ENCODE peak calls at places on chromosomes 12 and 14, in six cellular contexts. W is H9, Y is IMR-90, A is trophoblast cell, H is H1, P is mesenchymal stem cell. L is an unnamed sample.

GRCh38 chr14:82146846-82147245 is 613.2 kb upstream of the SEL1L start:
- DNase-seq in W (no peak), H (no peak), A (no peak), Y (no peak), P (no peak), L (no peak)

GRCh38 chr14:35279369-35279768 is 12.8 kb upstream of the PSMA6 start:
- DNase-seq in P (no peak), A (no peak), W (no peak), Y (no peak), H (no peak), L (no peak)

GRCh38 chr12:79690156-79690605 is 583 bp downstream of the PAWR start:
- DNase-seq in A (peak), P (peak), W (no peak), Y (peak), H (peak), L (peak)

GRCh38 chr12:115438314-115438713 is 754.3 kb upstream of the TBX3 start:
- DNase-seq in W (no peak), H (no peak), A (no peak), Y (no peak), P (no peak), L (no peak)

GRCh38 chr14:85534435-85534834 is 4.5 kb downstream of the FLRT2 start:
- DNase-seq in Y (peak), A (no peak), H (no peak), P (peak), W (peak), L (peak)

GRCh38 chr14:56217380-56218045 is 99.3 kb downstream of the PELI2 start:
- DNase-seq in Y (no peak), P (peak), H (no peak), A (no peak), W (no peak), L (no peak)

GRCh38 chr14:102140027-102140749 is 491 bp downstream of the WDR20 start:
- DNase-seq in H (peak), Y (no peak), W (peak), A (peak), P (peak), L (peak)

GRCh38 chr14:69183735-69184134 is 7.6 kb upstream of the EXD2 start:
- DNase-seq in W (peak), P (peak), Y (peak), A (no peak), H (peak), L (no peak)

GRCh38 chr12:52224154-52224553 is 8.9 kb upstream of the KRT7 start:
- DNase-seq in P (no peak), W (no peak), Y (peak), A (no peak), H (no peak), L (no peak)

GRCh38 chr12:52223411-52224039 is 9.5 kb upstream of the KRT7 start:
- DNase-seq in Y (peak), W (no peak), H (no peak), P (no peak), A (no peak), L (no peak)

GRCh38 chr12:52227767-52228166 is 5.3 kb upstream of the KRT7 start:
- DNase-seq in Y (no peak), A (no peak), H (no peak), W (no peak), P (no peak), L (no peak)

GRCh38 chr12:52226446-52226845 is 6.6 kb upstream of the KRT7 start:
- DNase-seq in A (no peak), P (no peak), H (no peak), W (no peak), Y (no peak), L (no peak)

DNA sequence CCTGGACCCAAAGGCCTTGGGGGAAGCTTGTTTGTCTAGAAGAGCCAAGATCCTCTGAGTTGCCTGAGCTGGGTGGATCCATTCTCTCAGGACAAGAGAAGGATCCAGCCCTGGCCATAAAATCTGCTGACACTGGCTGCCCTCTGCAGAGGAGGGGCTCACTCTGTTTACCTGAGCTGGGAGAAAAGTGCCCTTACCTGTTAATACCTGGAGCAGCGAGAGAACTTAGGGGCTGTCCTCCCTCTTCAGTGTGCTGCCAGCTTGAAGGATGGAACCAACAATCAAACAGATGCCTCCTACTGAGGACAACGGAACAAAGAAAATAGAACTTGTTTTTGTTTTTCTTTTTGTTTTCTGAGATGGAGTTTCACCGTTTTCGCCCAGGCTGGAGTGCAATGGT is 7.3 kb upstream of the KRT7 start:
- DNase-seq in W (no peak), P (no peak), H (no peak), A (no peak), Y (no peak), L (no peak)
- H4K91ac ChIP-seq in W (no peak), P (no peak), H (no peak), A (peak), Y (no peak), L (no peak)

GRCh38 chr12:6181583-6182278 is 18.5 kb upstream of the CD9 start:
- DNase-seq in H (no peak), A (no peak), W (peak), Y (no peak), P (peak), L (no peak)
- H4K91ac ChIP-seq in H (no peak), A (peak), W (no peak), Y (peak), P (peak), L (no peak)

DNA sequence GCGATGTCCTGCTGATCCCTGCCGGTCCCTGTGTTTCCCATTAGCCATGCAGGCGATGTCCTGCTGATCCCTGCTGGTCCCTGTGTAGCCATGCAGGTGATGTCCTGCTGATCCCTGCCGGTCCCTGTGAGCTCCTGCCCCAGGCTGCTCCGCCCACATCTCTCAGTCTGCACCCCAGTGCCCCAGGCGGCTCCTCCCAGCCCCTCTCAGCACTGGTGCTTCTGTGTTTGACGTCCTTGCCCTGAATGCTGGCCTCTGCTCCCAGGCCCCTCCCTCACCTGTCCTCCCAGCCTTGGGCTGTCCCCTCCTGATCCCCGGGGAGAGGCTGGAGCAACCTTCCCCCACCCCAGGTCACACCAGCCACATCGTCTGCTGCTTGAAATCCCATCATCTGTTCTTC is 41.4 kb upstream of the TEX22 start:
- DNase-seq in A (no peak), Y (no peak), H (no peak), P (no peak), W (no peak), L (no peak)
- H4K91ac ChIP-seq in A (no peak), Y (no peak), H (no peak), P (no peak), W (no peak), L (no peak)

GRCh38 chr12:18355429-18355828 is 94.1 kb downstream of the PIK3C2G start:
- DNase-seq in Y (no peak), P (no peak), H (no peak), A (no peak), W (no peak), L (no peak)
- H4K91ac ChIP-seq in Y (no peak), P (peak), H (no peak), A (no peak), W (no peak), L (no peak)

DNA sequence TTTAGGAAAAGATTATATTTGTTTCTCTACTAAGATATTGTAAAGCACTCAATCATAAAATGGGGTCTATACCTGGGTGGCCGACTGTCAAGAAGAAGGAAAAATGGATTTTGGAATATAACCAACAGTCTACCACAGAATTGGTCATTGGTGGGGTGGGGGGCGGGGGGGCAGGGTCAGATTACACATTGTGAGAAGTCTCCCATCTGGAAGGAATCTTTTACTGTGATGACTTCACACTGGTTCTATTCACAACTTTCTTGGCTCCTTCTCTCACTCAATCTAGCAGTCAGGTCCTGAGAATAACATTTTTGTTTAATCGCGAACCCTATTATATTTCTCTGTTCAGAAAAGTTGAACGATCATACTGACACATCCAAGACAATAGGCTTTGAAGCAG is 8.7 kb upstream of the CLEC4E start:
- DNase-seq in H (no peak), Y (no peak), P (no peak), W (no peak), A (no peak), L (no peak)
- H4K91ac ChIP-seq in H (no peak), Y (no peak), P (no peak), W (no peak), A (no peak), L (no peak)

GRCh38 chr12:10354071-10354470 is 35.8 kb downstream of the KLRK1 start:
- DNase-seq in W (no peak), Y (no peak), H (no peak), A (no peak), P (no peak), L (no peak)
- H4K91ac ChIP-seq in W (no peak), Y (no peak), H (no peak), A (no peak), P (no peak), L (no peak)

GRCh38 chr14:93957751-93958566 is 18.4 kb downstream of the ASB2 start:
- DNase-seq in P (no peak), W (no peak), Y (no peak), A (no peak), H (no peak), L (no peak)

GRCh38 chr14:93960108-93960475 is 16.3 kb downstream of the ASB2 start:
- DNase-seq in A (no peak), Y (peak), H (no peak), P (no peak), W (no peak), L (no peak)

GRCh38 chr14:93957333-93957710 is 19.0 kb downstream of the ASB2 start:
- DNase-seq in H (no peak), Y (no peak), P (no peak), W (no peak), A (no peak), L (no peak)

GRCh38 chr14:93959239-93960107 is 16.9 kb downstream of the ASB2 start:
- DNase-seq in H (no peak), A (peak), Y (peak), W (peak), P (peak), L (no peak)

DNA sequence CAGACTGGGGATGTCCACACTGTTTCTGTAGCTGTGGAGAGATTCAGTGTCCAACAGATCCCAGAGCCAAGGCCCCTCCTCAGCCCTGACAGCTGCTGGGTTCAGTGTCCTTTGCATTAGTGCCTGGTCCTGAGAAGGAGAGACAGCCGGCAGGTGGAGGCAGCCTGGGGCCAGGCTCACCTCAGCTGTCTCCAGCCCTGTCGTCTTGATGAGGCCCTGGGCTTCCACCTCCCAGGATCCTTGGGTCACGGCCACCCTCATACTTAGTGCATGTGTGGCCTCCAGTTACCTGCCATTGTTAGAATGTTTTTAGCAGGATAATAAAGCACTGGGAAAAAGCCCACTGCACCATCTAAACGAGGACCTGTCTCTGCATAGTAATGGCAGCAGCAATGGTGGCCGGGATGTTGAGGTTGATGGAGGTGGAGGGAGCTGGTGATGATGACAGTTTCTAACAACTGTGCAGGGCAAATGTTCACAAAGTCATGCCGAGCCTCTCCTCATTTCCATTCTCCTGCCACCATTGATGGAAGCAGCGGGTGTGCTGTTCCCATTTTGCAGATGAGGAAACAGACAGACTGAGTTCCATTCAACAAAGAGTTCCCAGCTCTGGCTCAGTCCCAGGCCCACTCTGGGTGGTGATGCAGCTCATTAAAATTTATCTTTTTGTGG is 17.7 kb downstream of the ASB2 start:
- DNase-seq in Y (no peak), A (no peak), P (no peak), H (no peak), W (no peak), L (no peak)
- H4K91ac ChIP-seq in Y (peak), A (no peak), P (no peak), H (peak), W (no peak), L (no peak)

GRCh38 chr12:54158581-54158980 is 30.2 kb downstream of the SMUG1 start:
- DNase-seq in P (no peak), Y (no peak), A (no peak), H (no peak), W (no peak), L (no peak)

GRCh38 chr12:54153586-54153985 is 35.2 kb downstream of the SMUG1 start:
- DNase-seq in P (no peak), H (no peak), Y (no peak), W (no peak), A (no peak), L (no peak)

GRCh38 chr12:54159140-54159539 is 29.6 kb downstream of the SMUG1 start:
- DNase-seq in W (peak), Y (no peak), H (peak), A (peak), P (no peak), L (no peak)

GRCh38 chr12:54156578-54156977 is 32.2 kb downstream of the SMUG1 start:
- DNase-seq in P (no peak), Y (no peak), W (no peak), A (no peak), H (no peak), L (no peak)

DNA sequence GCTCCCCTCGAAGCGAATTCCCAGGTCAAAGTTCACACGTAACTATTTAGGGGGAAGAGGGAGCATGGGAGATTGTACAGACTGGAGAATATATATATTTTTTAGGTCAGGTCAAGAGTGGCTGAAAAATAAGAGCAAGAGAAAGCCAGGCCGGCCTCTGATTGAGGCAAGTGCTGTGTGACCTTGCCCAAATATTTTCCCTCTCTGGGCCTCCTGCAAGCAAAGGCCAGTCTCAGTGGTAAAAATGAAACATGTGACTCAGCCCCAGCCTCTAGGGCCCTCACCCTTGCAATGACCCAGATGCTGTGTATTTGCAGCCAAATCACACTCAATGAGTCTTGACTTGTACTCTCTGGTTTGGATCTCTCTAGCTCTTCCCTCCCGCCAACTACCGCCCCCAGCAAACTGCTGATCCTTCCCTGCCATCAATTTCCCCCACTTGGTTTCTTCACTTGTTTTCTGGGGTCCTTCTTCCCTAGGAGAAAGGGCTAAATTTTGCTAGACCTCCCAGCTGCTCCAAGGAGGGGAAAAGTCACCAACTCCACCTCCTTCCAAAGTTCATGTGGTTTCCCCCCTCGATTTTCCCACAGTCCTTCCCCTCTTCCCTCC is 34.0 kb downstream of the SMUG1 start:
- DNase-seq in A (no peak), Y (no peak), P (no peak), H (no peak), W (no peak), L (no peak)
- H4K91ac ChIP-seq in A (no peak), Y (no peak), P (no peak), H (no peak), W (no peak), L (no peak)

GRCh38 chr14:105329411-105330200 is 15.1 kb downstream of the PACS2 start:
- DNase-seq in W (no peak), P (no peak), A (no peak), Y (no peak), H (no peak), L (no peak)
- H4K91ac ChIP-seq in W (no peak), P (no peak), A (no peak), Y (no peak), H (no peak), L (no peak)